ENCODE peak calls at places on chromosome 2, in seven cellular contexts. A, H, J, K, F, M and R are unnamed samples.
A peak's percentile ranks its signal among the peaks of the same experiment; 100 is the strongest.

GRCh38 chr2:12032975-12033374 is 286.5 kb downstream of the LPIN1 start:
- DNase-seq in F (peak; percentile 8), M (no peak), H (no peak), K (no peak), J (peak; percentile 35), A (peak; percentile 6), R (no peak)

GRCh38 chr2:165857881-165858280 is 63.8 kb upstream of the GALNT3 start:
- DNase-seq in F (peak; percentile 48), J (no peak), M (no peak), A (no peak), H (no peak), K (no peak), R (peak; percentile 33)

GRCh38 chr2:70732736-70733427 is 35.1 kb downstream of the ADD2 start:
- DNase-seq in H (no peak), F (no peak), A (no peak), K (no peak), J (no peak), M (no peak), R (no peak)

GRCh38 chr2:34892286-34892685 is 1293.2 kb upstream of the FAM98A start:
- DNase-seq in H (no peak), K (no peak), F (no peak), J (no peak), A (no peak), M (no peak), R (no peak)

GRCh38 chr2:133072837-133073694 is 403.1 kb upstream of the LYPD1 start:
- DNase-seq in M (no peak), J (no peak), K (no peak), F (no peak), H (no peak), A (no peak), R (peak; percentile 23)

GRCh38 chr2:240462073-240462703 is 26.7 kb downstream of the GPC1 start:
- DNase-seq in H (peak; percentile 47), A (no peak), M (peak; percentile 17), K (no peak), J (no peak), F (no peak), R (no peak)

GRCh38 chr2:152387046-152387445 is 52.1 kb downstream of the FMNL2 start:
- DNase-seq in A (peak; percentile 74), H (no peak), J (no peak), K (no peak), F (peak; percentile 55), M (no peak), R (no peak)

GRCh38 chr2:102159295-102159694 is 16.7 kb downstream of the IL1R1 start:
- DNase-seq in K (no peak), M (no peak), F (no peak), A (peak; percentile 68), J (peak; percentile 61), H (no peak), R (peak; percentile 75)

GRCh38 chr2:180907731-180908130 is 72.7 kb upstream of the UBE2E3 start:
- DNase-seq in F (peak; percentile 28), M (no peak), H (no peak), J (peak; percentile 74), K (no peak), A (peak; percentile 32), R (peak; percentile 11)

GRCh38 chr2:24558781-24559540 is 67.9 kb downstream of the NCOA1 start:
- DNase-seq in H (no peak), K (no peak), J (no peak), M (no peak), A (no peak), F (no peak), R (no peak)

GRCh38 chr2:71928734-71929481 is 218.8 kb downstream of the CYP26B1 start:
- DNase-seq in A (no peak), J (no peak), H (no peak), F (no peak), K (no peak), M (no peak), R (no peak)

GRCh38 chr2:215060851-215061541 is 77.4 kb downstream of the ABCA12 start:
- DNase-seq in A (no peak), H (no peak), J (peak; percentile 5), K (no peak), F (no peak), M (no peak), R (no peak)

GRCh38 chr2:234422895-234423505 is 73.9 kb downstream of the ARL4C start:
- DNase-seq in M (no peak), F (no peak), A (no peak), J (no peak), H (no peak), K (no peak), R (no peak)

GRCh38 chr2:226969412-226969811 is 133.6 kb downstream of the RHBDD1 start:
- DNase-seq in F (peak; percentile 60), M (no peak), K (no peak), A (no peak), H (no peak), J (peak; percentile 63), R (no peak)

GRCh38 chr2:24568492-24568891 is 77.4 kb downstream of the NCOA1 start:
- DNase-seq in K (no peak), A (no peak), J (no peak), F (no peak), H (no peak), M (no peak), R (no peak)

GRCh38 chr2:96637385-96638143 is 548 bp downstream of the KANSL3 start:
- DNase-seq in J (peak; percentile 97), M (peak; percentile 86), K (peak; percentile 86), A (peak; percentile 95), F (peak; percentile 92), H (peak; percentile 94), R (peak; percentile 94)

GRCh38 chr2:127081826-127082633 is 24.9 kb downstream of the BIN1 start:
- DNase-seq in J (no peak), M (no peak), A (peak; percentile 74), F (no peak), H (no peak), K (peak; percentile 45), R (no peak)

GRCh38 chr2:96143848-96144480 is 1.3 kb downstream of the DUSP2 start:
- DNase-seq in J (no peak), F (no peak), K (peak; percentile 48), H (peak; percentile 51), M (no peak), A (no peak), R (no peak)

GRCh38 chr2:100793982-100794381 is 26.0 kb upstream of the NPAS2 start:
- DNase-seq in M (no peak), K (no peak), A (no peak), J (no peak), F (no peak), H (no peak), R (no peak)

GRCh38 chr2:124024491-124025348 is at the start of gene CNTNAP5:
- DNase-seq in H (peak; percentile 67), A (peak; percentile 77), M (no peak), K (peak; percentile 46), F (peak; percentile 5), J (peak; percentile 57), R (peak; percentile 52)

GRCh38 chr2:215918901-215919585 is 94.3 kb downstream of the MREG start:
- DNase-seq in M (no peak), F (peak; percentile 20), J (peak; percentile 26), K (no peak), A (peak; percentile 29), H (no peak), R (no peak)

GRCh38 chr2:88521445-88522070 is 69.1 kb upstream of the FOXI3 start:
- DNase-seq in K (no peak), F (peak; percentile 18), M (no peak), A (peak; percentile 50), H (no peak), J (no peak), R (peak; percentile 48)

DNA sequence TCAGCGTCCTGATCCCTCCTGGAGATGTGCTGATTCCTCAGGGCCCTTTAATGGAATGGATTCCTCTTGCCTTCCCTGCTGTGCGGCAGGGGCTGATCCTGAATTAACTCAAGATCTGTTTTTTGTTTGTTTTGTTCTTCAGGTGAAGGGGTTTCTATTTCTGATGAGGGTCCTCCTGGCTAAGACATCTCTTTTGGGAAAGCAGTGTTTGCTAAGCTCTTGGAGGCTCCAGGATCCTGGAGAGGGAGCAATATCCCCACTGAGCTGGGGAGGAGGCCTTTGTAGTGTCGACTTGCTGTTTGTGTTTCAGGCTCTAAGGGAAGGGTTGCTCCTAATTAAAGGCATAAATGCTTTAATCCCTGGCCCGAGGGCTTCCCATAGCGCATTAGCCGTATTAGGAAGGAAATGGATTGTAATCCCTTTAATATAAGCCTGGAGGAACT is 65.3 kb upstream of the FOXI3 start:
- DNase-seq in J (no peak), A (no peak), M (no peak), K (no peak), F (no peak), H (no peak), R (no peak)
- H3K4me3 ChIP-seq in J (no peak overlapping the region), A (no peak overlapping the region), M (no peak overlapping the region), K (no peak overlapping the region), F (no peak overlapping the region), H (no peak overlapping the region), R (no peak overlapping the region)

DNA sequence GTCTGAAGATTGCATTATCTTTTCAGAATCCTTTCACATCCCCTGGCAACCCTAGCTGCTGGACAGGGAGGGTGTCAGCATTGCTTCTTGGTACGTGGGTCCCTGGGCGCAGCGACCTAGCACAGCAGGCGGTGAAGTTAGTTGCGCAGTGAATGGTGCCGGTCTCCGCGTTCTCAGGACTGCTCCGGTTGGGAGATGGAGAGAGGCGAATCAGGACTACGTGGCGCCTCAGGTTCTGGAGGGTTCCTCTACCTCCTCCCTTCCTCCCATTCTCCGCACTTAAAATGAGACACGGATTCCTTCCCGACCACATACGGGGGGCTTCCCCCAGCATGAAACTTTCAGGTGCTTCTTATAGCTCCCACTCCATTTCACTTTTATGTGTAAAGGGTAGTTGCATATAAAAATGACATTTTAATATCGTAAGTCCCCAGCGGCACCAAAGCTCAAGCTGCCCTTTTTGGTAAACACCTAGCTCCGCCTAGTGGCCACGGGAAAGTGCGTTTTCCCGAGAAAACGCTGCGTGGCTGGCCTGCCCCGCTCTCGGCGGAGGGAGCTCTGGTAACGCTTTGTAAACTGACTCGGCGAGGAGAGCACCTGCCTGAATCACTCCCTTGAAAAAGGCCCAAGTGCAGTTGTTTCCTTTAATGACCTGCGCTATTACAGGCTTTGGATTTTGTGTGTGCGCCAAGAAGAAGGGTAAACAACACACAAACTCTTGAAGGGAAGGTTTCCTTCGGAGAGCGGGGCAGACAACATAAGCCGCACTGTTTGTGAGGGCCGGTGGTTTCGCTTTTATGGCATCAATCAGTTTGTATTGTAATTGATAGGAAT is 32.9 kb upstream of the INHBB start:
- DNase-seq in A (peak; percentile 85), H (peak; percentile 83), M (peak; percentile 79), K (peak; percentile 84), J (peak; percentile 93), F (peak; percentile 82), R (peak; percentile 84)
- H3K4me3 ChIP-seq in A (no peak overlapping the region), H (peak overlapping the region; percentile 47), M (peak overlapping the region; percentile 46), K (peak overlapping the region; percentile 42), J (peak overlapping the region; percentile 83), F (peak overlapping the region; percentile 58), R (peak overlapping the region; percentile 54)

GRCh38 chr2:19868224-19868623 is 33.6 kb downstream of the TTC32 start:
- DNase-seq in M (no peak), J (no peak), F (no peak), K (no peak), H (no peak), A (no peak), R (no peak)
- H3K4me3 ChIP-seq in M (peak overlapping the region; percentile 47), J (peak overlapping the region; percentile 76), F (peak overlapping the region; percentile 57), K (peak overlapping the region; percentile 41), H (peak overlapping the region; percentile 42), A (peak overlapping the region; percentile 23), R (peak overlapping the region; percentile 55)

DNA sequence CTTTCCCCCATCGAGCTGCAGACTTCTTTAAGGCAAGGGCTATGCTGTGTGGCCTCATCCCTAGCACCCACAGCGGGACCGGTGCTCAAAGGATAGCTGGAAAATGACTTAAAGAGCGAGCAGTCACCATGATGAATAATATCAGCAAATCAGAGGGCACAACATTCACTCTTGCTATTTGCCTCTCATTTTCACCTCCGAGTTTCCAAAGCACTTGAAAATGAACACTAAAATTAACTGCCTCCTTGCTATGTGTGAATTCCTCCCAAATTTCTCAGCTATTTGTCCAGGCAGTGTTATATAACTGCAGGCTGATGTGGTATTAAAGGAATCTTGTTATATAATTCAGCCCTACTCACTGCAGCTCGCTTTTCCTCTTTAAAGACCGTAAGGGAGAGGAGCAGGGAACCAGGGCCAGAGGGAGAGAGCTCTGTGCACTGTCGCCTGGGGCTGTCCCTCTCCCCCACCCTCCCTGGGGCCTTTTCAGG is 1.5 kb downstream of the CYS1 start:
- DNase-seq in K (no peak), J (no peak), A (peak; percentile 16), M (no peak), F (peak; percentile 73), H (no peak), R (no peak)
- H3K4me3 ChIP-seq in K (peak overlapping the region; percentile 64), J (peak overlapping the region; percentile 61), A (peak overlapping the region; percentile 40), M (peak overlapping the region; percentile 71), F (peak overlapping the region; percentile 54), H (no peak overlapping the region), R (peak overlapping the region; percentile 23)